ENCODE peak calls at places on chromosomes 5 and 9, in six cellular contexts. G is upper lobe of right lung, P is psoas muscle, C is brain microvascular endothelial cell, D is PC-3, X is tibial artery. M is an unnamed sample.
A peak's percentile ranks its signal among the peaks of the same experiment; 100 is the strongest.

GRCh38 chr9:94643746-94644145 is 4.4 kb upstream of the FBP1 start:
- DNase-seq in G (no peak), P (no peak), C (no peak), D (no peak), X (no peak), M (no peak)

GRCh38 chr5:116858705-116859333 is 284.2 kb upstream of the SEMA6A start:
- DNase-seq in G (no peak), P (no peak), C (no peak), D (no peak), X (no peak), M (no peak)

GRCh38 chr5:171102877-171103610 is 206.0 kb upstream of the TLX3 start:
- DNase-seq in G (no peak), P (no peak), C (no peak), D (no peak), X (no peak), M (no peak)

GRCh38 chr5:6684075-6684474 is 29.2 kb upstream of the TENT4A start:
- DNase-seq in G (no peak), P (no peak), C (no peak), D (no peak), X (no peak), M (no peak)

GRCh38 chr9:122099271-122099869 is 6.3 kb upstream of the TTLL11 start:
- DNase-seq in G (peak; percentile 89), P (peak; percentile 85), C (peak; percentile 62), D (peak; percentile 81), X (peak; percentile 88), M (no peak)

GRCh38 chr5:162372265-162372664 is 304.7 kb downstream of the GABRG2 start:
- DNase-seq in G (no peak), P (no peak), C (no peak), D (no peak), X (no peak), M (no peak)

GRCh38 chr9:121958530-121958929 is 134.6 kb downstream of the TTLL11 start:
- DNase-seq in G (no peak), P (no peak), C (no peak), D (peak; percentile 73), X (no peak), M (no peak)

GRCh38 chr5:24407486-24407885 is 237.3 kb downstream of the CDH10 start:
- DNase-seq in G (no peak), P (no peak), C (no peak), D (no peak), X (no peak), M (no peak)

DNA sequence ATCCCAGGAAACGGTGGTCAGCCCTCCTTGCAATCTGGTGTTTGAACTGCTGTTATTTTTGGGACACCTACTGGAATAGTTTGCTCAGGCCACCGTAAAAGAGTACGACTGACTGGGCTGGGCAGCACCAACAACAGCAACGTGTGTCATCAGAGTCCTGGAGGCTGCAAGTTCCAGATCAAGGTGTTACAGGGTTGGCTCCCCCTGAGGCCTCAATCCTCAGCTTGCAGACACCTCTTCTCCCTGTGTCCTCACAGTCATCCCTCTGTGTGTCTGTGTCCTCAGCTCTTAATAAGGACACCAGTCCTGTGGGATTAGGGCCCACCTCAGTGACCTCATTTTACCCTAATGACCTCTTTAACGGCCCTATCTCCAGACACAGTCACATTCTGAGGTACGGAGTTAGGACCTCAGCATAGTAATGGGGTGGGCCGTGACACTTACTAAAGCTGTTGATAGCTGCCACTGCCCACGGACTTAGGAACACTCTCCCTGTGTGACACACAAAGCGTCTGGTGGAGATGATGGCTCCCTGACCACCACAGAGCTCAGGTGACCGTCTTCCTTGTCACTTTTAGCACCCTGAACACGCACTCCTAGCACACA is 16.8 kb downstream of the GLT6D1 start:
- DNase-seq in G (no peak), P (no peak), C (no peak), D (no peak), X (no peak), M (no peak)
- H3K27me3 ChIP-seq in G (peaks cover 28% of the 10 kb centered on the region), P (peaks cover 4% of the 10 kb centered on the region), C (no peaks in the 10 kb centered on the region), D (peaks cover 47% of the 10 kb centered on the region), X (peaks cover 20% of the 10 kb centered on the region), M (peaks cover 1% of the 10 kb centered on the region)

GRCh38 chr9:133188843-133189180 is 20.2 kb downstream of the OBP2B start:
- DNase-seq in G (peak; percentile 38), P (no peak), C (no peak), D (no peak), X (no peak), M (no peak)

GRCh38 chr9:133186736-133187135 is 22.3 kb downstream of the OBP2B start:
- DNase-seq in G (peak; percentile 43), P (no peak), C (no peak), D (no peak), X (no peak), M (no peak)

GRCh38 chr9:133189826-133190225 is 19.2 kb downstream of the OBP2B start:
- DNase-seq in G (peak; percentile 42), P (no peak), C (no peak), D (no peak), X (no peak), M (no peak)

GRCh38 chr9:133187561-133188005 is 21.5 kb downstream of the OBP2B start:
- DNase-seq in G (peak; percentile 61), P (no peak), C (no peak), D (no peak), X (no peak), M (no peak)

GRCh38 chr9:133188006-133188842 is 20.8 kb downstream of the OBP2B start:
- DNase-seq in G (peak; percentile 64), P (no peak), C (no peak), D (peak; percentile 48), X (no peak), M (no peak)
- TF ChIP-seq CTCF in G (no peak), P (no peak), C (peak; percentile 45), D (peak; percentile 48), X (no peak), M (peak; percentile 29)

DNA sequence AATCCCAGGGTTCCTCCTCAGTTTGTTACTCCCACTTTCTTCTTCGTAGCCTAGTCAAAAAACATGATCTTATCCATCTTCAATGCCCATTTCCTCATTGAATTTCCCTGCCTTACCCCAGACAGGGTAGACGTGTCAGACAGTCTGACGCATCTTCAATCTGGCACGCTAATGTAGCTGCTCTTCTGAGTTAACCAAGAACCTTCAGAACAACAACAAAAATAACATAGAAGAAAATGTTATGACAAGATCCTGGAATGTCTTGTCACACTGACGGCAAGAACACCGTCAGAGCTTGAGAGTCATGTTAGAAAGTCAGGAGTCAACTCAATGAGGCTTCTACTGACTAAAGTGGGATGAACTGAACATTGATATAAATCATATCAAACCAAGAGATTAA is 122.7 kb upstream of the SPDL1 start:
- DNase-seq in G (no peak), P (no peak), C (no peak), D (no peak), X (no peak), M (no peak)
- H3K27me3 ChIP-seq in G (no peaks in the 10 kb centered on the region), P (no peaks in the 10 kb centered on the region), C (no peaks in the 10 kb centered on the region), D (peaks cover 37% of the 10 kb centered on the region), X (no peaks in the 10 kb centered on the region), M (no peaks in the 10 kb centered on the region)

GRCh38 chr5:112758676-112759075 is 21.0 kb downstream of the APC start:
- DNase-seq in G (no peak), P (no peak), C (no peak), D (peak; percentile 38), X (no peak), M (no peak)

GRCh38 chr5:112757468-112758208 is 20.0 kb downstream of the APC start:
- DNase-seq in G (no peak), P (no peak), C (no peak), D (peak; percentile 79), X (no peak), M (no peak)

GRCh38 chr5:112763165-112763564 is 25.5 kb downstream of the APC start:
- DNase-seq in G (no peak), P (no peak), C (no peak), D (no peak), X (no peak), M (no peak)

DNA sequence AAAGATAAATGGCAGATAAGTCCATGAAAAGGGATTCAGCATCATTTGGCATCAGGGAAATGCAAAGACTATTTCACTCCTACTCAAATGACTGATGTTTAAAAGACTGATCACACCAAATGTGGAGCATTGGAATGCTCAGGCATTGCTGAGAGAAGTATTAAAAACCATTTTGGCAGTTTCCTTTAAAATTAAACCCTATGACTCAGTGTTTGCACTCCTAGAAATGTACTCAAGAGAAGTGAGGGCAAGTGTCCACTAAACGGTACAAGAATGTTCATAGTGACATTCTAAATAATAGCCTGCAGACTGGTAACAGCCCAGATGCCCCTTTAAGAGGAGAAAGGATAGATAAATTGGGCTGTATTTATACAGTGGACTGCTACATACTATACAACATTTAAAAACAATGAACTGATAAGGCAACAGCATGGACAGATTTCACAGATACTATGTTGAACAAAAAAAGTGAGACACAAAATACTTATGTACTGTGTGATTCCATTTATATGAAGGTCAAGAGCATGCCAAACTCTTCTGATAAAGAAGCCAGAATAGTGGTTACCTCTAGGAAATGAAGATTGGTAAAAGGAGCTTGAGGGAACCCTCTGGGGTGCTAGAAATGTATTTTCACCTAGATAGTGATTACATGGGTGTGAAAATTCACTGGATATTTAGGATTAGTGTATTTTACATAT is 24.6 kb downstream of the APC start:
- DNase-seq in G (no peak), P (no peak), C (no peak), D (peak; percentile 68), X (no peak), M (no peak)
- TF ChIP-seq CTCF in G (no peak), P (no peak), C (no peak), D (no peak), X (no peak), M (no peak)

GRCh38 chr5:177957241-177957640 is 38.8 kb downstream of the PROP1 start:
- DNase-seq in G (no peak), P (no peak), C (no peak), D (no peak), X (no peak), M (no peak)

GRCh38 chr5:177963966-177964365 is 32.1 kb downstream of the PROP1 start:
- DNase-seq in G (no peak), P (no peak), C (no peak), D (no peak), X (no peak), M (no peak)

GRCh38 chr5:177964471-177964870 is 31.6 kb downstream of the PROP1 start:
- DNase-seq in G (no peak), P (no peak), C (no peak), D (no peak), X (no peak), M (no peak)

GRCh38 chr5:177959315-177959714 is 36.7 kb downstream of the PROP1 start:
- DNase-seq in G (no peak), P (no peak), C (no peak), D (no peak), X (no peak), M (no peak)

GRCh38 chr5:177958696-177959095 is 37.3 kb downstream of the PROP1 start:
- DNase-seq in G (no peak), P (no peak), C (no peak), D (no peak), X (no peak), M (no peak)
- H3K27me3 ChIP-seq in G (no peaks in the 10 kb centered on the region), P (no peaks in the 10 kb centered on the region), C (no peaks in the 10 kb centered on the region), D (no peaks in the 10 kb centered on the region), X (peaks cover under 1% of the 10 kb centered on the region), M (no peaks in the 10 kb centered on the region)

GRCh38 chr9:23375511-23375910 is 450.5 kb downstream of the ELAVL2 start:
- DNase-seq in G (no peak), P (no peak), C (no peak), D (no peak), X (no peak), M (no peak)
- TF ChIP-seq CTCF in G (no peak), P (no peak), C (no peak), D (no peak), X (no peak), M (no peak)

GRCh38 chr5:38039826-38040225 is 200.0 kb upstream of the GDNF start:
- DNase-seq in G (no peak), P (no peak), C (no peak), D (no peak), X (no peak), M (no peak)

GRCh38 chr5:38036765-38037164 is 196.9 kb upstream of the GDNF start:
- DNase-seq in G (no peak), P (no peak), C (no peak), D (no peak), X (no peak), M (no peak)

GRCh38 chr5:38039091-38039490 is 199.2 kb upstream of the GDNF start:
- DNase-seq in G (no peak), P (no peak), C (no peak), D (no peak), X (no peak), M (no peak)
- H3K27me3 ChIP-seq in G (no peaks in the 10 kb centered on the region), P (no peaks in the 10 kb centered on the region), C (peaks cover 6% of the 10 kb centered on the region), D (peaks cover 96% of the 10 kb centered on the region), X (no peaks in the 10 kb centered on the region), M (peaks cover 2% of the 10 kb centered on the region)

M was measured in BJ.